ENCODE peak calls at places on chromosomes 11 and 22, in ten cellular contexts. R, N, L, Q, W, X, C, S, H and G are unnamed samples.

GRCh38 chr11:125344846-125345705 is 151.0 kb downstream of the FEZ1 start:
- DNase-seq in R (no peak), N (no peak), L (no peak), Q (no peak), W (no peak), X (no peak), C (no peak), S (peak), H (no peak), G (no peak)

GRCh38 chr11:76658231-76658630 is 12.3 kb downstream of the LRRC32 start:
- DNase-seq in R (no peak), N (no peak), L (no peak), Q (no peak), W (no peak), X (no peak), C (no peak), S (no peak), H (no peak), G (no peak)

GRCh38 chr22:17985606-17986005 is 38.8 kb downstream of the MICAL3 start:
- DNase-seq in R (no peak), N (no peak), L (no peak), Q (no peak), W (no peak), X (no peak), C (no peak), S (no peak), H (no peak), G (no peak)

GRCh38 chr11:69560141-69560790 is 78.8 kb downstream of the LINC01488 start:
- DNase-seq in R (no peak), N (no peak), L (no peak), Q (no peak), W (no peak), X (no peak), C (no peak), S (no peak), H (peak), G (no peak)

GRCh38 chr11:68998390-68998911 is 14.6 kb downstream of the MRGPRF start:
- DNase-seq in R (peak), N (peak), L (peak), Q (peak), W (no peak), X (no peak), C (no peak), S (no peak), H (peak), G (no peak)

GRCh38 chr11:126817096-126817495 is 183.5 kb downstream of the KIRREL3 start:
- DNase-seq in R (no peak), N (no peak), L (peak), Q (no peak), W (no peak), X (no peak), C (no peak), S (no peak), H (peak), G (no peak)

GRCh38 chr11:115170133-115170815 is 333.9 kb downstream of the CADM1 start:
- DNase-seq in R (no peak), N (no peak), L (peak), Q (no peak), W (no peak), X (peak), C (no peak), S (no peak), H (peak), G (no peak)

GRCh38 chr11:9758676-9759518 is 95.0 kb downstream of the SWAP70 start:
- DNase-seq in R (peak), N (peak), L (peak), Q (peak), W (no peak), X (peak), C (peak), S (peak), H (peak), G (peak)

GRCh38 chr11:75869661-75870455 is 54.8 kb downstream of the UVRAG start:
- DNase-seq in R (no peak), N (no peak), L (no peak), Q (no peak), W (no peak), X (no peak), C (no peak), S (no peak), H (no peak), G (no peak)

GRCh38 chr22:46056169-46057041 is 79.4 kb upstream of the WNT7B start:
- DNase-seq in R (peak), N (peak), L (no peak), Q (no peak), W (no peak), X (no peak), C (no peak), S (peak), H (peak), G (peak)

GRCh38 chr11:119433369-119433749 is 10.4 kb upstream of the THY1 start:
- DNase-seq in R (no peak), N (no peak), L (peak), Q (no peak), W (no peak), X (no peak), C (no peak), S (no peak), H (peak), G (no peak)

GRCh38 chr11:61522881-61523280 is 14.3 kb downstream of the LRRC10B start:
- DNase-seq in R (no peak), N (no peak), L (no peak), Q (no peak), W (no peak), X (no peak), C (no peak), S (no peak), H (no peak), G (no peak)

GRCh38 chr22:19886605-19887250 is 32.1 kb upstream of the GNB1L start:
- DNase-seq in R (no peak), N (peak), L (peak), Q (no peak), W (no peak), X (no peak), C (no peak), S (peak), H (peak), G (no peak)

GRCh38 chr11:2830030-2830812 is 55.4 kb downstream of the CDKN1C start:
- DNase-seq in R (no peak), N (peak), L (no peak), Q (peak), W (no peak), X (no peak), C (no peak), S (no peak), H (no peak), G (no peak)

DNA sequence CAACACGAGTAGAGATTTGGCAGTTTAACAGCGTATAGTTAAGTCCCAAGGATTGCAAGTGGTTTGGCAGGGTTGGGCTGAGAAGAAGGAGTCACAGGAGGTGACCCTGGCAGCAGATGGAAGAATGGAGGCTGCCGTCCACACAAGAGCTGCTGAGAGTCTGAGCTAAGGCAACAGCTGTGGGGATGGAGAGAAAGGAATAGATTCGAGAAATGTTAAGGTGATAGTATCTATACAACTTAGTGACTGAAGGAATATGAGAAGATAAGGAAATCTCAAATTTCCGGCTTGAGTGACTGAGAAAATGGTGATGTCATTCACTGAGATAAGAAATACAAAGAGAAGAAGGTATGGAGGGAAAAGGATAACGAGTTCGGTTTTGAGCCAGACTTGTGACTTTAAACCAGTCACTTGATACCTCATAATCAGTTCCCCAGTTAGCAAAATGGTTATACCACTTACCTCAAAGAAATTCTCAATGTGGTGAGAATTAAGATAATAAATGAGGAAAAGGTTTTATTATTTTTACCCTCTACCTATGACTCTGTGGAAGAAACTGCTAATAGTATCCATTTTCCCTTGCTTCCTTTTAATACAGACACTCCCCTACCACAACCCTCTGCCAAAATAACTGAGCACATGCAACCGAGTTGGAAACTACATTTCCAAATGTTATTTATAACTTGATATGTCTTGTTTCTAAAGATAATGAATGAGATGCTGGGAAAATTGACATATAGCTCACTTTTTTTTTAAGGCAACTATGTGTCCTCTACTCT is 30.7 kb downstream of the FAM168A start:
- DNase-seq in R (no peak), N (peak), L (no peak), Q (no peak), W (no peak), X (no peak), C (no peak), S (no peak), H (no peak), G (no peak)
- H3K4me3 ChIP-seq in R (no peak), N (no peak), L (no peak), Q (no peak), W (no peak), X (no peak), C (no peak), S (no peak), H (no peak), G (no peak)

DNA sequence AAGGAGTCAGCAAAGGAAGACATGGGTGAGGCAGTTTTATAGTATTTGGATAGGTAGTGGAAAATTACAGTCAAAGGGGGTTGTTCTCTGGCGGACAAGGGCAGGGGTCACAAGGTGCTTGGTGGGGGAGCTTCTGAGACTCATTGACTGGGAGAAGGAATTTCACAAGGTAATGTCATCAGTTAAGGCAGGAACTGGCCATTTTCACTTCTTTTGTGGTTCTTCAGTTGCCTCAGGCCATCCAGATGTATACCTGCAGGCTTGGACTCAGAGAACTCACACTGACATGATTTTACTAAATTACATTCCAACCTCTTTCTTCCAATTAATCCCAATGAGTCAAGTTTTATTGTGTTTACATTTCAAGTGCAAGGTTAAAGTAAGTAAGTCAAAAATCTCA is 240.5 kb upstream of the API5 start:
- DNase-seq in R (no peak), N (no peak), L (no peak), Q (no peak), W (no peak), X (no peak), C (no peak), S (no peak), H (no peak), G (no peak)
- H3K4me3 ChIP-seq in R (no peak), N (no peak), L (no peak), Q (no peak), W (no peak), X (no peak), C (no peak), S (no peak), H (no peak), G (no peak)

GRCh38 chr11:66115638-66116410 is 45.8 kb downstream of the PACS1 start:
- DNase-seq in R (no peak), N (no peak), L (peak), Q (no peak), W (no peak), X (peak), C (no peak), S (no peak), H (no peak), G (no peak)
- H3K4me3 ChIP-seq in R (no peak), N (no peak), L (no peak), Q (no peak), W (no peak), X (peak), C (no peak), S (no peak), H (no peak), G (no peak)

GRCh38 chr11:27466363-27466762 is 6.2 kb downstream of the LGR4 start:
- DNase-seq in R (no peak), N (no peak), L (no peak), Q (no peak), W (no peak), X (no peak), C (no peak), S (no peak), H (no peak), G (no peak)

GRCh38 chr11:27469333-27469680 is 3.3 kb downstream of the LGR4 start:
- DNase-seq in R (no peak), N (no peak), L (no peak), Q (no peak), W (no peak), X (no peak), C (no peak), S (no peak), H (no peak), G (no peak)

GRCh38 chr11:27468643-27469332 is 3.8 kb downstream of the LGR4 start:
- DNase-seq in R (no peak), N (no peak), L (peak), Q (no peak), W (peak), X (no peak), C (no peak), S (no peak), H (peak), G (no peak)

GRCh38 chr11:27467181-27467913 is 5.2 kb downstream of the LGR4 start:
- DNase-seq in R (no peak), N (no peak), L (no peak), Q (no peak), W (no peak), X (peak), C (no peak), S (no peak), H (no peak), G (no peak)

DNA sequence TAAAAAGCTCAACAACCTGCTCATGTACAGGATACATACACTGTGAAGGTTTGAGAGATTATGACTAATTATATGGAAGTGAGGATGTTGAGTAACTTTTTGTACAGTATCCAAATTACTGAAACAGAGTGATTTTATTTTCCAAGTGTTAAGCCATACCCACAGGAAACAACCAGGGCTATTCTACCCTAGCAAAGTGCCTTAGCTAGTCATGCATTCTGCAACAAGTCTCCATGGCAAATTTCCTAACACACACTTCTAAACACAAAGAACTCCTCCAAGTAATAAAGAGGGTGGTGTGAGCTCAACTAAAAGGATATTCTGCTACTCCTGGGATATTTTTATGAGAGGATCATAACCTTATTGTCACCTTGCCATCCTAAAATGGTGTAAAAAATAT is 4.4 kb downstream of the LGR4 start:
- DNase-seq in R (no peak), N (no peak), L (peak), Q (no peak), W (peak), X (no peak), C (no peak), S (no peak), H (peak), G (no peak)
- H3K4me3 ChIP-seq in R (no peak), N (no peak), L (no peak), Q (no peak), W (no peak), X (peak), C (peak), S (no peak), H (peak), G (no peak)